ENCODE peak calls at places on chromosomes 7 and 10, in nine cellular contexts. Y is kidney glomerular epithelial cell; Z is CD4-positive, alpha-beta T cell; T is neuronal stem cell; G is activated CD4-positive, alpha-beta T cell treated with anti-CD3 and anti-CD28 coated beads, Interleukin-2, amount 10 ng/mL, durations not matched to agents 7 days and 5 days; O is T-cell; H is GM12865; L is A172; W is DMS53. D is an unnamed sample.

GRCh38 chr10:119358140-119358512 is 150.8 kb downstream of the GRK5 start:
- DNase-seq in Y (no peak), L (no peak), W (no peak), H (no peak), T (no peak), Z (no peak), O (no peak), G (no peak), D (no peak)

GRCh38 chr7:3241686-3242258 is 59.3 kb upstream of the SDK1 start:
- DNase-seq in G (no peak), W (no peak), H (no peak), L (no peak), Z (no peak), T (no peak), O (no peak), Y (no peak), D (no peak)

GRCh38 chr10:132849546-132850031 is 63.6 kb upstream of the NKX6-2 start:
- DNase-seq in H (no peak), L (no peak), Z (no peak), G (no peak), T (no peak), O (no peak), Y (no peak), W (no peak), D (no peak)

GRCh38 chr10:43205681-43206390 is 61.0 kb downstream of the RASGEF1A start:
- DNase-seq in W (no peak), Y (no peak), Z (no peak), L (no peak), T (no peak), O (peak), G (no peak), H (no peak), D (no peak)

GRCh38 chr10:122461729-122462532 is 578 bp downstream of the HTRA1 start:
- DNase-seq in H (no peak), L (no peak), O (no peak), T (no peak), Y (no peak), G (no peak), W (peak), Z (no peak), D (no peak)

GRCh38 chr10:78520737-78521430 is 487.2 kb downstream of the RPS24 start:
- DNase-seq in O (peak), T (no peak), L (peak), Z (no peak), W (peak), Y (peak), G (peak), H (no peak), D (no peak)

GRCh38 chr7:421056-421991 is 98.3 kb downstream of the PDGFA start:
- DNase-seq in Y (no peak), T (no peak), W (no peak), Z (no peak), G (no peak), L (no peak), H (no peak), O (no peak), D (no peak)

GRCh38 chr7:4849390-4849789 is 12.4 kb downstream of the PAPOLB start:
- DNase-seq in W (peak), Y (peak), T (no peak), Z (no peak), L (peak), G (peak), H (peak), O (peak), D (no peak)

GRCh38 chr7:75727881-75728592 is 10.7 kb downstream of the HIP1 start:
- DNase-seq in G (peak), T (no peak), W (no peak), H (peak), Y (peak), Z (peak), L (peak), O (peak), D (no peak)

GRCh38 chr7:155392726-155393570 is 65.0 kb upstream of the EN2 start:
- DNase-seq in Z (no peak), H (no peak), Y (no peak), O (no peak), G (no peak), T (no peak), W (peak), L (peak), D (no peak)

GRCh38 chr10:69124558-69125121 is 662 bp downstream of the VPS26A start:
- DNase-seq in Z (no peak), T (no peak), O (peak), G (peak), W (peak), Y (peak), L (peak), H (peak), D (no peak)

GRCh38 chr7:1359681-1360485 is 99.4 kb downstream of the MICALL2 start:
- DNase-seq in Y (no peak), O (no peak), G (no peak), L (no peak), Z (no peak), T (no peak), H (no peak), W (no peak), D (no peak)

GRCh38 chr10:124510536-124511158 is 49.0 kb downstream of the LHPP start:
- DNase-seq in Z (no peak), H (no peak), L (no peak), W (no peak), T (no peak), G (no peak), O (no peak), Y (no peak), D (no peak)

GRCh38 chr7:79454325-79454960 is 976 bp upstream of the MAGI2 start:
- DNase-seq in W (no peak), H (no peak), O (no peak), T (peak), Z (no peak), G (no peak), Y (peak), L (no peak), D (no peak)

GRCh38 chr7:6376820-6377219 is 70.9 kb downstream of the DAGLB start:
- DNase-seq in L (no peak), G (no peak), Y (peak), Z (no peak), O (no peak), W (no peak), H (peak), T (no peak), D (no peak)

GRCh38 chr10:74525885-74526284 is 300.5 kb upstream of the KAT6B start:
- DNase-seq in W (no peak), L (no peak), G (no peak), Z (no peak), T (no peak), H (no peak), O (no peak), Y (no peak), D (no peak)

GRCh38 chr7:116902811-116903210 is 40.4 kb downstream of the CAPZA2 start:
- DNase-seq in T (no peak), W (no peak), G (no peak), O (no peak), Z (no peak), L (no peak), H (no peak), Y (no peak), D (no peak)

GRCh38 chr10:78924319-78925003 is 144.3 kb upstream of the ZMIZ1 start:
- DNase-seq in T (no peak), G (no peak), W (no peak), O (no peak), Y (no peak), H (no peak), L (no peak), Z (no peak), D (no peak)

GRCh38 chr7:1663857-1664651 is 6.0 kb upstream of the ELFN1 start:
- DNase-seq in W (no peak), G (no peak), T (peak), L (no peak), Y (no peak), H (no peak), Z (no peak), O (no peak), D (no peak)

GRCh38 chr7:15582773-15583172 is 21.0 kb upstream of the AGMO start:
- DNase-seq in T (no peak), L (no peak), Y (no peak), O (no peak), G (no peak), H (no peak), Z (no peak), W (no peak), D (no peak)

GRCh38 chr7:132840197-132840596 is 241.7 kb downstream of the CHCHD3 start:
- DNase-seq in T (no peak), O (no peak), G (no peak), Y (no peak), H (no peak), L (no peak), Z (no peak), W (no peak), D (no peak)

GRCh38 chr7:13155188-13155587 is 467.8 kb downstream of the ARL4A start:
- DNase-seq in Z (no peak), T (no peak), G (no peak), H (no peak), W (peak), L (peak), O (no peak), Y (no peak), D (no peak)

GRCh38 chr10:133281628-133282372 is 5.1 kb upstream of the ADAM8 start:
- DNase-seq in Z (no peak), L (no peak), G (no peak), W (no peak), T (no peak), O (no peak), Y (no peak), H (no peak), D (no peak)

GRCh38 chr10:70503776-70504175 is 25.2 kb downstream of the PALD1 start:
- DNase-seq in G (no peak), T (no peak), O (no peak), Y (no peak), L (no peak), H (no peak), Z (no peak), W (no peak), D (no peak)

GRCh38 chr10:43250925-43251663 is 15.8 kb downstream of the RASGEF1A start:
- DNase-seq in O (peak), W (no peak), Y (no peak), Z (no peak), T (no peak), L (no peak), G (no peak), H (no peak), D (no peak)

GRCh38 chr10:103547391-103547946 is 54.0 kb downstream of the NEURL1 start:
- DNase-seq in L (no peak), Z (no peak), O (no peak), G (no peak), T (no peak), H (no peak), Y (no peak), W (peak), D (no peak)